ENCODE peak calls at places on chromosomes 7 and 10, in seven cellular contexts. I is GM12892, R is K562, B is H1, U is GM12878, E is HepG2, D is SK-N-SH. P is an unnamed sample.

GRCh38 chr7:32591938-32592337 is 96.6 kb downstream of the AVL9 start:
- DNase-seq in R (no peak), D (no peak), E (no peak), U (no peak), B (no peak), I (no peak), P (no peak)

GRCh38 chr7:87451187-87451586 is 24.3 kb downstream of the ABCB4 start:
- DNase-seq in D (no peak), E (no peak), B (no peak), U (no peak), I (no peak), R (no peak), P (no peak)

GRCh38 chr10:42979730-42980467 is 97.0 kb upstream of the RET start:
- DNase-seq in E (no peak), U (no peak), I (no peak), D (peak; percentile 64), B (no peak), R (no peak), P (no peak)

GRCh38 chr10:130636303-130636702 is 500.1 kb downstream of the GLRX3 start:
- DNase-seq in U (no peak), R (no peak), I (no peak), B (no peak), D (no peak), E (no peak), P (no peak)

GRCh38 chr7:139051655-139052054 is 15.8 kb upstream of the ZC3HAV1L start:
- DNase-seq in U (no peak), E (no peak), D (no peak), I (no peak), R (no peak), B (no peak), P (no peak)

GRCh38 chr7:5703572-5704533 is 77.6 kb downstream of the RNF216 start:
- DNase-seq in U (no peak), R (peak; percentile 18), E (no peak), D (no peak), I (no peak), B (no peak), P (no peak)

GRCh38 chr7:34162017-34162565 is 256.8 kb downstream of the BMPER start:
- DNase-seq in U (no peak), E (no peak), I (no peak), B (no peak), D (no peak), R (no peak), P (no peak)

GRCh38 chr7:34156336-34156735 is 251.0 kb downstream of the BMPER start:
- DNase-seq in B (no peak), R (no peak), D (no peak), E (no peak), U (no peak), I (no peak), P (no peak)

GRCh38 chr10:93991596-93992284 is 2.0 kb upstream of the PLCE1 start:
- DNase-seq in U (no peak), E (peak; percentile 57), I (no peak), D (no peak), R (no peak), B (no peak), P (no peak)

GRCh38 chr10:116127296-116127695 is 145.7 kb downstream of the GFRA1 start:
- DNase-seq in I (no peak), B (no peak), E (no peak), D (no peak), R (no peak), U (no peak), P (no peak)

GRCh38 chr7:103551006-103551405 is 105.0 kb upstream of the SLC26A5 start:
- DNase-seq in D (no peak), I (no peak), B (no peak), E (no peak), U (no peak), R (no peak), P (no peak)

GRCh38 chr10:31133628-31134302 is 102.1 kb upstream of the ZNF438 start:
- DNase-seq in D (peak; percentile 97), E (no peak), R (peak; percentile 91), B (peak; percentile 72), U (peak; percentile 26), I (peak; percentile 75), P (peak; percentile 73)

GRCh38 chr7:105992888-105993287 is 29.8 kb downstream of the CDHR3 start:
- DNase-seq in U (no peak), I (no peak), R (no peak), B (no peak), E (no peak), D (no peak), P (no peak)

GRCh38 chr7:158863611-158864506 is 7.5 kb downstream of the DYNC2I1 start:
- DNase-seq in E (peak; percentile 38), U (peak; percentile 33), D (peak; percentile 84), B (no peak), R (peak; percentile 98), I (peak; percentile 44), P (peak; percentile 52)

GRCh38 chr10:9157656-9158055 is 1103.2 kb downstream of the GATA3 start:
- DNase-seq in U (no peak), B (no peak), E (no peak), D (no peak), R (no peak), I (no peak), P (no peak)

GRCh38 chr7:6401536-6401935 is 46.2 kb downstream of the DAGLB start:
- DNase-seq in E (no peak), U (no peak), B (no peak), I (no peak), R (no peak), D (no peak), P (no peak)

GRCh38 chr7:111765936-111766643 is 203.8 kb upstream of the IMMP2L start:
- DNase-seq in B (no peak), E (no peak), R (no peak), I (no peak), D (no peak), U (no peak), P (no peak)

DNA sequence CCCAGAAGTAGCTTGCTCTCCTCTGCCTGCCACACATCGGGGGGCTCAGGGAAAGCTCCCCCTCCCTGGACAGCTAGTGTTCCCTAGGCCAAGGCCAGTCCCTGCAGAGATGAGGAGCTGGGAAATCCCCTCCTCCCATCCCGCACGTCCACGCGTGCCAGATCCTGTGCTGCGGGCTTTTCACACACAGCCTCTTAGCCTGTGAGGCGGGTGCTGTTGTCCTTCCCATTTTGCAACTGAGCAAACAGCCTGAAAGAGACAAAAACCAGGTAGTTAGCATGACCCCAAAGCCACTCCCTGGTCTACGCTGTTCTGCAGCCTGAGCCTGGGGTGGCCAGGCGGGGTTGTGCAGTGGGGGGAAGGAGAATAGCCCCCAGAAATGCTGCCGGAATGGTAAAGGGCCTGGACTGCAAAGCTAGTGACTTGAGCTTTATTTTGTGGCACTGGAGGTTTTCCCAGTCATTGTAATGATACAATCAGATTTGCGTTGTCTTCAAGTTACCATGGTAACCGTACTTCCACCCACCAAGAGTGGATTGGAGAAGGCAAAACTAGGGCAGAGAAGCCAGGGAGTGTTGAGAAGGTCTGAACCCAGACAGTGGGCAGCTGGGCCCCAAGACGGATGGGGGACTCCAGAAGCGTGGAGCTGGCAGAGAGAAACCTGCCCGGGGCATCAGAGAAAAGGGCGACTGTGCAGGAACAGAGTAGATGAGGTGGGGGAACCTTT is 98.6 kb upstream of the KCTD7 start:
- DNase-seq in R (no peak), E (no peak), U (no peak), I (no peak), B (no peak), D (peak; percentile 72), P (no peak)
- TF ChIP-seq TAF1 in R (no peak), E (no peak), U (no peak), I (no peak), B (no peak), D (no peak), P (no peak)

GRCh38 chr7:127252736-127253288 is at the start of gene GRM8:
- DNase-seq in R (peak; percentile 55), I (peak; percentile 19), E (peak; percentile 9), U (no peak), B (peak; percentile 84), D (peak; percentile 89), P (peak; percentile 21)
- TF ChIP-seq TAF1 in R (no peak), I (no peak), E (no peak), U (no peak), B (peak; percentile 15), D (no peak), P (no peak)

GRCh38 chr10:36606234-36606839 is 519.1 kb upstream of the ANKRD30A start:
- DNase-seq in I (no peak), D (no peak), R (no peak), U (no peak), E (no peak), B (no peak), P (no peak)

GRCh38 chr10:36608251-36608650 is 517.1 kb upstream of the ANKRD30A start:
- DNase-seq in E (peak; percentile 1), B (no peak), D (no peak), R (no peak), I (no peak), U (no peak), P (no peak)

GRCh38 chr10:36597921-36598320 is 527.5 kb upstream of the ANKRD30A start:
- DNase-seq in I (no peak), B (no peak), R (no peak), E (no peak), D (no peak), U (no peak), P (no peak)

GRCh38 chr10:36603688-36604087 is 521.7 kb upstream of the ANKRD30A start:
- DNase-seq in D (no peak), B (no peak), U (no peak), I (no peak), E (no peak), R (no peak), P (no peak)

DNA sequence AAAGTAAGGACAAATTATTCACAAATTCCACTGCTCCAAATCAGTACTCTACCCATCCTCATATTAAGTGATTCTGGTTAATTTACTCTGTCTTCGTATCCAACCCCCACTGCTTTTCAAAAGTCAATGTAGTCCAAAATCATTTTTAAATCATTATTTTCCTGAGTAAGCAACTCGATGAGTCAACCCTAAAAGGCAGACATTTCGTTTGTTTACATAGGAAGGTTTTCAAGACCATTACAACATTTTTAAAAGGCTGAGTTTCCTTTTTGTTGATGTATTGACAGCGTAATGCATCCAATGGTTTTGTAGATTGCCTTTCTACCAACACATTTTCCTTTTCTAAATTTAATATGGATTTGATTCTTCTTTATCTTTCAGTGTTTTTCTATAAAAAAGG is 523.0 kb upstream of the ANKRD30A start:
- DNase-seq in U (no peak), R (no peak), E (no peak), D (no peak), I (no peak), B (no peak), P (no peak)
- TF ChIP-seq TAF1 in U (no peak), R (no peak), E (no peak), D (no peak), I (no peak), B (no peak), P (no peak)

GRCh38 chr7:84039432-84039831 is 155.2 kb downstream of the SEMA3A start:
- DNase-seq in E (no peak), R (no peak), U (no peak), B (no peak), D (no peak), I (no peak), P (no peak)

GRCh38 chr7:84042110-84042539 is 152.5 kb downstream of the SEMA3A start:
- DNase-seq in D (no peak), I (no peak), E (no peak), U (no peak), B (no peak), R (no peak), P (no peak)

GRCh38 chr7:84043661-84044191 is 150.9 kb downstream of the SEMA3A start:
- DNase-seq in U (no peak), B (no peak), D (no peak), I (no peak), R (no peak), E (peak; percentile 88), P (no peak)

GRCh38 chr7:84041649-84042048 is 152.9 kb downstream of the SEMA3A start:
- DNase-seq in I (no peak), R (no peak), U (no peak), E (no peak), D (no peak), B (no peak), P (no peak)

GRCh38 chr7:84040365-84040764 is 154.2 kb downstream of the SEMA3A start:
- DNase-seq in U (no peak), D (no peak), I (no peak), E (peak; percentile 84), R (no peak), B (no peak), P (no peak)
- TF ChIP-seq TAF1 in U (no peak), D (no peak), I (no peak), E (no peak), R (no peak), B (no peak), P (no peak)